ENCODE peak calls at places on chromosomes 13 and 19, in seven cellular contexts. D is AG09309, W is epithelial cell of esophagus, F is left ventricle myocardium inferior, I is foreskin fibroblast, A is lower leg skin, Q is HFF-Myc. E is an unnamed sample.
A peak's percentile ranks its signal among the peaks of the same experiment; 100 is the strongest.

GRCh38 chr19:15354557-15355296 is 22.4 kb upstream of the BRD4 start:
- DNase-seq in D (no peak), W (no peak), F (no peak), I (no peak), A (no peak), Q (no peak), E (no peak)

GRCh38 chr13:110801044-110801443 is 87.5 kb downstream of the ING1 start:
- DNase-seq in D (no peak), W (no peak), F (no peak), I (peak; percentile 31), A (no peak), Q (no peak), E (no peak)

GRCh38 chr19:4120531-4120930 is 3.4 kb downstream of the MAP2K2 start:
- DNase-seq in D (no peak), W (no peak), F (no peak), I (peak; percentile 68), A (no peak), Q (no peak), E (no peak)

GRCh38 chr13:71374471-71375041 is 492.4 kb downstream of the DACH1 start:
- DNase-seq in D (no peak), W (peak; percentile 34), F (no peak), I (no peak), A (no peak), Q (no peak), E (no peak)

GRCh38 chr19:17866312-17867012 is 5.3 kb upstream of the SLC5A5 start:
- DNase-seq in D (no peak), W (no peak), F (no peak), I (no peak), A (no peak), Q (no peak), E (no peak)

GRCh38 chr19:40689339-40690049 is 957 bp downstream of the NUMBL start:
- DNase-seq in D (no peak), W (peak; percentile 25), F (peak; percentile 46), I (peak; percentile 38), A (no peak), Q (no peak), E (no peak)

GRCh38 chr13:92221916-92222315 is 823.5 kb downstream of the GPC5 start:
- DNase-seq in D (no peak), W (no peak), F (no peak), I (no peak), A (no peak), Q (no peak), E (no peak)

GRCh38 chr19:29620931-29621351 is 14.9 kb downstream of the POP4 start:
- DNase-seq in D (no peak), W (no peak), F (no peak), I (no peak), A (no peak), Q (no peak), E (no peak)

GRCh38 chr19:13153627-13154240 is 3.5 kb downstream of the IER2 start:
- DNase-seq in D (no peak), W (no peak), F (no peak), I (peak; percentile 68), A (no peak), Q (no peak), E (no peak)

GRCh38 chr13:25165664-25166063 is 6.4 kb downstream of the AMER2 start:
- DNase-seq in D (no peak), W (no peak), F (no peak), I (no peak), A (no peak), Q (no peak), E (no peak)

GRCh38 chr19:49859838-49860715 is 7.3 kb downstream of the PNKP start:
- DNase-seq in D (no peak), W (no peak), F (no peak), I (peak; percentile 22), A (no peak), Q (no peak), E (no peak)

GRCh38 chr13:30572859-30573275 is 44.9 kb upstream of the USPL1 start:
- DNase-seq in D (no peak), W (peak; percentile 25), F (no peak), I (peak; percentile 64), A (no peak), Q (no peak), E (no peak)

GRCh38 chr13:62687727-62688126 is 1272.1 kb upstream of the PCDH20 start:
- DNase-seq in D (no peak), W (no peak), F (no peak), I (no peak), A (no peak), Q (no peak), E (no peak)

GRCh38 chr19:48110350-48110966 is at the start of gene PLA2G4C:
- DNase-seq in D (peak; percentile 69), W (peak; percentile 86), F (peak; percentile 92), I (peak; percentile 93), A (peak; percentile 80), Q (peak; percentile 69), E (peak; percentile 70)

GRCh38 chr13:82917984-82918383 is 964.3 kb downstream of the SLITRK1 start:
- DNase-seq in D (no peak), W (no peak), F (no peak), I (no peak), A (no peak), Q (no peak), E (no peak)

GRCh38 chr13:97627566-97627965 is 193.6 kb downstream of the RAP2A start:
- DNase-seq in D (peak; percentile 59), W (peak; percentile 51), F (peak; percentile 43), I (peak; percentile 88), A (peak; percentile 26), Q (peak; percentile 52), E (peak; percentile 65)

GRCh38 chr19:33622809-33623511 is 1.2 kb downstream of the CHST8 start:
- DNase-seq in D (no peak), W (no peak), F (no peak), I (peak; percentile 3), A (no peak), Q (no peak), E (no peak)

GRCh38 chr13:29551214-29551613 is 44.3 kb downstream of the SLC7A1 start:
- DNase-seq in D (no peak), W (no peak), F (no peak), I (peak; percentile 21), A (no peak), Q (no peak), E (no peak)

GRCh38 chr13:112450118-112450517 is 74.0 kb downstream of the SPACA7 start:
- DNase-seq in D (no peak), W (no peak), F (no peak), I (no peak), A (no peak), Q (no peak), E (no peak)

GRCh38 chr19:34675919-34676318 is 1.0 kb downstream of the SCGB2B2 start:
- DNase-seq in D (no peak), W (no peak), F (no peak), I (no peak), A (no peak), Q (no peak), E (no peak)

GRCh38 chr19:34677386-34678084 is at the start of gene ZNF302:
- DNase-seq in D (peak; percentile 90), W (peak; percentile 98), F (peak; percentile 97), I (peak; percentile 99), A (peak; percentile 96), Q (peak; percentile 86), E (peak; percentile 80)

GRCh38 chr19:34676697-34677385 is at the start of gene SCGB2B2:
- DNase-seq in D (peak; percentile 24), W (no peak), F (no peak), I (no peak), A (peak; percentile 54), Q (peak; percentile 9), E (no peak)

GRCh38 chr19:34678421-34678820 is 943 bp downstream of the ZNF302 start:
- DNase-seq in D (no peak), W (no peak), F (no peak), I (no peak), A (no peak), Q (no peak), E (no peak)

GRCh38 chr19:34678085-34678412 is 571 bp downstream of the ZNF302 start:
- DNase-seq in D (no peak), W (no peak), F (no peak), I (no peak), A (no peak), Q (no peak), E (no peak)
- TF ChIP-seq CTCF in D (no peak), W (no peak), F (no peak), I (no peak), A (no peak), Q (no peak), E (no peak)

DNA sequence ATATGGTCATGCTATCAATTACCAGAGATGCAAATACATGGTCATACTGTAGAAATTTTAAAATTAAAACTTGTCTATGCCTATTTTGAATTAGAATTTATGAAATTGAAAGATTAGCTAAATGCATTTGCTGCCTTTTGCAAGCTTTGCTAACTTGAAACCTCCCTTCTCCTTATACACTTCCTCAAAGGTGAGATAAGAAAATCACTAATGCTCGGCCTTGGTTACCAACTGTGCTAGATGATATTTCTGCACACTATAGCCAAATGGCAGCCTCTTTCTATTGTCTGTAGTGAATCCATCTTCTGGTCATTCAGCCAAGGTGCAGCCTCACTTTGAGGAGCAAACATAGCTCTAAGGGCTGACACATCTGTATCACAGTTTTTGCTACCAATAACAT is 31.1 kb upstream of the MYCBP2 start:
- DNase-seq in D (no peak), W (no peak), F (no peak), I (no peak), A (no peak), Q (no peak), E (no peak)
- H3K4me3 ChIP-seq in D (no peak overlapping the region), W (no peak overlapping the region), F (no peak overlapping the region), I (no peak overlapping the region), A (no peak overlapping the region), Q (no peak overlapping the region), E (no peak overlapping the region)

GRCh38 chr13:27964741-27965323 is 4.3 kb downstream of the CDX2 start:
- DNase-seq in D (no peak), W (no peak), F (no peak), I (no peak), A (no peak), Q (no peak), E (no peak)

GRCh38 chr13:27965740-27966640 is 3.1 kb downstream of the CDX2 start:
- DNase-seq in D (no peak), W (no peak), F (no peak), I (no peak), A (no peak), Q (no peak), E (no peak)

GRCh38 chr13:27967203-27967735 is 1.8 kb downstream of the CDX2 start:
- DNase-seq in D (no peak), W (no peak), F (no peak), I (no peak), A (no peak), Q (no peak), E (no peak)

GRCh38 chr13:27966641-27967202 is 2.4 kb downstream of the CDX2 start:
- DNase-seq in D (no peak), W (no peak), F (no peak), I (no peak), A (no peak), Q (no peak), E (no peak)

DNA sequence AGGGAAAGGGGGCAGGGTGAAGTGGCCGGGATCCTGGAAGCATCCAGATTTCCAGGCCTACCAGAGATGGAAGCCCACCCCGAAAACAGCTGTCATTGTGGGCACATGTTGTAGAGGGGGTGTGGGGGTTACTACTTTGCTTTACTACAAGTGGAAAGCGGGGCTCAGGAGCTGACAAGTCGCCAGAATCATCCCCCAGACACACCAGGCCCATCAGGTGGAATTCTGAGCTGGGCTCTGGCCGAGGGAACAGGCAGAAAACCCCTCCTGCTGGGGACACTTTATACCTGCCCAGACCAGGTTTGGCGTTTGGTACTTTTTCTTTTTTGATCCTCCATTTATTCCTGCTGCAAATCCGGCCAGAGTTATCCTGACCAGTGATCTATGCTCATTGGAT is 3.8 kb downstream of the CDX2 start:
- DNase-seq in D (no peak), W (no peak), F (no peak), I (no peak), A (no peak), Q (no peak), E (no peak)
- TF ChIP-seq CTCF in D (no peak), W (no peak), F (no peak), I (no peak), A (no peak), Q (no peak), E (no peak)

GRCh38 chr19:35562336-35562735 is 1.1 kb downstream of the ATP4A start:
- DNase-seq in D (no peak), W (no peak), F (no peak), I (no peak), A (no peak), Q (no peak), E (no peak)
- H3K4me3 ChIP-seq in D (no peak overlapping the region), W (no peak overlapping the region), F (no peak overlapping the region), I (no peak overlapping the region), A (no peak overlapping the region), Q (no peak overlapping the region), E (no peak overlapping the region)